ENCODE peak calls at places on chromosomes 11 and 22, in eight cellular contexts. N is astrocyte of the spinal cord, E is thoracic aorta, D is adrenal gland, L is GF-D8, Z is HL-60, S is retina, Y is T follicular helper cell. H is an unnamed sample.

GRCh38 chr22:36352775-36353507 is 34.8 kb downstream of the MYH9 start:
- DNase-seq in E (peak), S (peak), Z (no peak), Y (no peak), D (peak), L (no peak), N (peak), H (no peak)

GRCh38 chr22:29308148-29308790 is 1.8 kb downstream of the GAS2L1 start:
- DNase-seq in L (peak), D (no peak), E (no peak), Z (no peak), S (no peak), Y (no peak), N (no peak), H (no peak)

GRCh38 chr11:86152006-86152862 is 83.3 kb upstream of the PICALM start:
- DNase-seq in D (no peak), S (peak), E (no peak), Z (no peak), Y (no peak), L (no peak), N (peak), H (no peak)

GRCh38 chr11:66562907-66563583 is 5.4 kb downstream of the CTSF start:
- DNase-seq in D (no peak), E (no peak), Z (no peak), N (no peak), S (no peak), L (no peak), Y (no peak), H (no peak)

GRCh38 chr11:69296890-69297224 is 2.9 kb downstream of the MYEOV start:
- DNase-seq in L (no peak), N (no peak), D (peak), Y (no peak), E (no peak), S (no peak), Z (no peak), H (no peak)

GRCh38 chr11:126716456-126717083 is 284.0 kb downstream of the KIRREL3 start:
- DNase-seq in S (peak), D (peak), L (no peak), E (no peak), N (peak), Y (no peak), Z (peak), H (peak)

GRCh38 chr11:26649884-26650283 is 72.0 kb downstream of the SLC5A12 start:
- DNase-seq in S (peak), N (peak), D (peak), Z (peak), L (no peak), Y (no peak), E (no peak), H (peak)

GRCh38 chr11:107293677-107294344 is 163.8 kb downstream of the CWF19L2 start:
- DNase-seq in S (no peak), N (no peak), E (no peak), D (no peak), Y (no peak), L (no peak), Z (no peak), H (peak)

GRCh38 chr11:19642759-19643158 is 69.9 kb upstream of the NAV2 start:
- DNase-seq in Y (no peak), E (no peak), Z (no peak), L (no peak), N (no peak), S (no peak), D (no peak), H (no peak)

GRCh38 chr11:112129656-112130055 is 34.2 kb downstream of the IL18 start:
- DNase-seq in N (no peak), L (peak), D (peak), Y (no peak), E (no peak), Z (peak), S (no peak), H (no peak)

GRCh38 chr22:41003041-41003440 is 51.9 kb downstream of the RBX1 start:
- DNase-seq in L (no peak), E (no peak), S (no peak), D (no peak), Y (no peak), Z (no peak), N (no peak), H (peak)

GRCh38 chr11:69489031-69489745 is 7.7 kb downstream of the LINC01488 start:
- DNase-seq in Z (no peak), N (no peak), Y (no peak), L (no peak), D (no peak), E (no peak), S (no peak), H (peak)

GRCh38 chr11:94469416-94469815 is 24.2 kb downstream of the MRE11 start:
- DNase-seq in Z (no peak), L (no peak), N (no peak), E (no peak), S (no peak), D (no peak), Y (no peak), H (no peak)

GRCh38 chr11:119782021-119782420 is 53.0 kb upstream of the NECTIN1 start:
- DNase-seq in Z (no peak), D (no peak), S (no peak), N (no peak), E (no peak), L (no peak), Y (no peak), H (peak)

GRCh38 chr11:26830218-26830617 is 108.4 kb upstream of the SLC5A12 start:
- DNase-seq in S (no peak), E (no peak), Y (no peak), L (no peak), Z (no peak), N (no peak), D (no peak), H (no peak)

GRCh38 chr11:24375351-24375750 is 121.5 kb upstream of the LUZP2 start:
- DNase-seq in L (no peak), N (no peak), Y (no peak), Z (no peak), S (no peak), D (no peak), E (no peak), H (peak)

GRCh38 chr11:1344056-1344635 is 34.7 kb upstream of the TOLLIP start:
- DNase-seq in Z (no peak), E (no peak), S (no peak), N (no peak), Y (no peak), L (no peak), D (no peak), H (no peak)

GRCh38 chr11:133149698-133150097 is 382.6 kb downstream of the OPCML start:
- DNase-seq in S (peak), L (no peak), Z (no peak), N (no peak), D (no peak), Y (no peak), E (no peak), H (peak)

GRCh38 chr11:9956483-9956882 is 292.6 kb downstream of the SWAP70 start:
- DNase-seq in S (no peak), Y (no peak), D (no peak), N (no peak), L (no peak), Z (no peak), E (no peak), H (no peak)

GRCh38 chr11:122210378-122210995 is 94.5 kb upstream of the BLID start:
- DNase-seq in E (no peak), N (no peak), Y (no peak), S (no peak), L (peak), D (no peak), Z (no peak), H (no peak)

GRCh38 chr11:115606223-115607220 is 102.3 kb upstream of the CADM1 start:
- DNase-seq in Y (no peak), N (peak), L (no peak), Z (no peak), E (no peak), D (peak), S (no peak), H (no peak)

GRCh38 chr11:68956142-68956541 is 24.6 kb downstream of the MRGPRD start:
- DNase-seq in S (no peak), N (no peak), Y (peak), E (no peak), D (no peak), L (no peak), Z (peak), H (peak)

GRCh38 chr11:57567210-57567511 is 311 bp downstream of the UBE2L6 start:
- DNase-seq in Z (no peak), N (peak), E (no peak), D (peak), Y (peak), S (peak), L (no peak), H (no peak)

GRCh38 chr22:22111267-22111751 is 128.7 kb upstream of the TOP3B start:
- DNase-seq in S (no peak), L (no peak), Z (no peak), N (peak), Y (no peak), E (no peak), D (no peak), H (peak)

GRCh38 chr11:19595840-19596751 is 116.5 kb upstream of the NAV2 start:
- DNase-seq in N (peak), E (peak), Z (no peak), Y (no peak), L (no peak), S (no peak), D (peak), H (no peak)

GRCh38 chr11:78469905-78470304 is 52.3 kb upstream of the GAB2 start:
- DNase-seq in L (no peak), S (no peak), Z (no peak), E (no peak), Y (no peak), N (no peak), D (no peak), H (no peak)

GRCh38 chr11:8282621-8283509 is 19.2 kb upstream of the LMO1 start:
- DNase-seq in S (peak), Z (no peak), L (no peak), E (no peak), D (peak), N (no peak), Y (no peak), H (peak)

GRCh38 chr22:40965936-40966557 is 14.9 kb downstream of the RBX1 start:
- DNase-seq in D (no peak), N (no peak), Z (peak), L (peak), Y (no peak), E (no peak), S (no peak), H (no peak)

GRCh38 chr11:94769897-94770296 is 1.7 kb downstream of the AMOTL1 start:
- DNase-seq in Y (no peak), E (no peak), L (no peak), N (no peak), D (no peak), S (no peak), Z (no peak), H (no peak)

GRCh38 chr22:48491451-48491941 is 1336.2 kb downstream of the BRD1 start:
- DNase-seq in S (peak), D (no peak), N (no peak), Y (no peak), Z (no peak), L (no peak), E (no peak), H (peak)

GRCh38 chr11:85643255-85643654 is 4.5 kb upstream of the TMEM126A start:
- DNase-seq in S (no peak), L (no peak), N (no peak), D (no peak), E (no peak), Z (no peak), Y (no peak), H (peak)

GRCh38 chr11:116185551-116185950 is 587.2 kb downstream of the BUD13 start:
- DNase-seq in E (no peak), N (no peak), L (no peak), Y (no peak), D (no peak), Z (no peak), S (no peak), H (no peak)